ENCODE peak calls at places on chromosomes 16 and 17, in seven cellular contexts. One of them, this sample, is unnamed.

GRCh38 chr17:15782809-15783208 is 50.7 kb downstream of the TBC1D26 start:
- DNase-seq in stomach: peak; percentile 45
- DNase-seq in SK-N-SH: no peak
- DNase-seq in endothelial cell of umbilical vein: peak; percentile 36
- DNase-seq in Panc1: no peak
- DNase-seq in upper lobe of left lung: peak; percentile 50
- DNase-seq in K562: no peak
- DNase-seq in this sample: peak; percentile 59

GRCh38 chr17:42484304-42484703 is 25.6 kb downstream of the ATP6V0A1 start:
- DNase-seq in stomach: no peak
- DNase-seq in SK-N-SH: no peak
- DNase-seq in endothelial cell of umbilical vein: peak; percentile 41
- DNase-seq in Panc1: no peak
- DNase-seq in upper lobe of left lung: no peak
- DNase-seq in K562: no peak
- DNase-seq in this sample: peak; percentile 41

GRCh38 chr16:88851616-88852015 is 5.1 kb downstream of the GALNS start:
- DNase-seq in stomach: no peak
- DNase-seq in SK-N-SH: no peak
- DNase-seq in endothelial cell of umbilical vein: no peak
- DNase-seq in Panc1: no peak
- DNase-seq in upper lobe of left lung: no peak
- DNase-seq in K562: no peak
- DNase-seq in this sample: no peak

GRCh38 chr16:54143934-54144333 is 142.7 kb downstream of the IRX3 start:
- DNase-seq in stomach: no peak
- DNase-seq in SK-N-SH: no peak
- DNase-seq in endothelial cell of umbilical vein: no peak
- DNase-seq in Panc1: no peak
- DNase-seq in upper lobe of left lung: no peak
- DNase-seq in K562: no peak
- DNase-seq in this sample: no peak

GRCh38 chr17:73566905-73567782 is 77.1 kb downstream of the SDK2 start:
- DNase-seq in stomach: no peak
- DNase-seq in SK-N-SH: no peak
- DNase-seq in endothelial cell of umbilical vein: no peak
- DNase-seq in Panc1: no peak
- DNase-seq in upper lobe of left lung: peak; percentile 55
- DNase-seq in K562: no peak
- DNase-seq in this sample: no peak

GRCh38 chr16:58419241-58420012 is 27.2 kb downstream of the GINS3 start:
- DNase-seq in stomach: no peak
- DNase-seq in SK-N-SH: no peak
- DNase-seq in endothelial cell of umbilical vein: no peak
- DNase-seq in Panc1: no peak
- DNase-seq in upper lobe of left lung: no peak
- DNase-seq in K562: no peak
- DNase-seq in this sample: no peak

GRCh38 chr17:77371117-77371887 is 230.5 kb downstream of the SEC14L1 start:
- DNase-seq in stomach: peak; percentile 73
- DNase-seq in SK-N-SH: no peak
- DNase-seq in endothelial cell of umbilical vein: no peak
- DNase-seq in Panc1: no peak
- DNase-seq in upper lobe of left lung: no peak
- DNase-seq in K562: no peak
- DNase-seq in this sample: no peak

GRCh38 chr17:27385626-27386025 is 70.6 kb upstream of the KSR1 start:
- DNase-seq in stomach: no peak
- DNase-seq in SK-N-SH: no peak
- DNase-seq in endothelial cell of umbilical vein: no peak
- DNase-seq in Panc1: no peak
- DNase-seq in upper lobe of left lung: no peak
- DNase-seq in K562: no peak
- DNase-seq in this sample: no peak

GRCh38 chr17:10233157-10233556 is 34.8 kb upstream of the GAS7 start:
- DNase-seq in stomach: no peak
- DNase-seq in SK-N-SH: no peak
- DNase-seq in endothelial cell of umbilical vein: no peak
- DNase-seq in Panc1: no peak
- DNase-seq in upper lobe of left lung: no peak
- DNase-seq in K562: no peak
- DNase-seq in this sample: no peak

GRCh38 chr16:5046914-5047313 is 13.2 kb upstream of the NAGPA start:
- DNase-seq in stomach: no peak
- DNase-seq in SK-N-SH: no peak
- DNase-seq in endothelial cell of umbilical vein: no peak
- DNase-seq in Panc1: no peak
- DNase-seq in upper lobe of left lung: no peak
- DNase-seq in K562: no peak
- DNase-seq in this sample: no peak

GRCh38 chr16:26133401-26133800 is 441.6 kb downstream of the HS3ST4 start:
- DNase-seq in stomach: no peak
- DNase-seq in SK-N-SH: no peak
- DNase-seq in endothelial cell of umbilical vein: no peak
- DNase-seq in Panc1: no peak
- DNase-seq in upper lobe of left lung: no peak
- DNase-seq in K562: no peak
- DNase-seq in this sample: no peak

GRCh38 chr17:19935169-19935568 is 42.5 kb downstream of the AKAP10 start:
- DNase-seq in stomach: no peak
- DNase-seq in SK-N-SH: no peak
- DNase-seq in endothelial cell of umbilical vein: no peak
- DNase-seq in Panc1: no peak
- DNase-seq in upper lobe of left lung: no peak
- DNase-seq in K562: no peak
- DNase-seq in this sample: no peak

GRCh38 chr16:17467923-17468540 is 2.7 kb downstream of the XYLT1 start:
- DNase-seq in stomach: peak; percentile 67
- DNase-seq in SK-N-SH: peak; percentile 80
- DNase-seq in endothelial cell of umbilical vein: no peak
- DNase-seq in Panc1: no peak
- DNase-seq in upper lobe of left lung: peak; percentile 56
- DNase-seq in K562: peak; percentile 32
- DNase-seq in this sample: peak; percentile 80

GRCh38 chr16:47043970-47044684 is 70.7 kb upstream of the DNAJA2 start:
- DNase-seq in stomach: no peak
- DNase-seq in SK-N-SH: no peak
- DNase-seq in endothelial cell of umbilical vein: no peak
- DNase-seq in Panc1: no peak
- DNase-seq in upper lobe of left lung: peak; percentile 34
- DNase-seq in K562: no peak
- DNase-seq in this sample: no peak

GRCh38 chr16:1494129-1494640 is 1.0 kb downstream of the TELO2 start:
- DNase-seq in stomach: peak; percentile 44
- DNase-seq in SK-N-SH: peak; percentile 82
- DNase-seq in endothelial cell of umbilical vein: peak; percentile 77
- DNase-seq in Panc1: no peak
- DNase-seq in upper lobe of left lung: peak; percentile 44
- DNase-seq in K562: peak; percentile 63
- DNase-seq in this sample: peak; percentile 32

GRCh38 chr17:73320601-73321264 is 8.9 kb upstream of the CDC42EP4 start:
- DNase-seq in stomach: no peak
- DNase-seq in SK-N-SH: peak; percentile 54
- DNase-seq in endothelial cell of umbilical vein: no peak
- DNase-seq in Panc1: no peak
- DNase-seq in upper lobe of left lung: no peak
- DNase-seq in K562: no peak
- DNase-seq in this sample: no peak

GRCh38 chr17:9140550-9141422 is 119.5 kb downstream of the NTN1 start:
- DNase-seq in stomach: no peak
- DNase-seq in SK-N-SH: no peak
- DNase-seq in endothelial cell of umbilical vein: no peak
- DNase-seq in Panc1: no peak
- DNase-seq in upper lobe of left lung: no peak
- DNase-seq in K562: no peak
- DNase-seq in this sample: no peak

GRCh38 chr16:90019543-90020259 is 445 bp upstream of the DBNDD1 start:
- DNase-seq in stomach: peak; percentile 40
- DNase-seq in SK-N-SH: peak; percentile 94
- DNase-seq in endothelial cell of umbilical vein: peak; percentile 30
- DNase-seq in Panc1: no peak
- DNase-seq in upper lobe of left lung: peak; percentile 38
- DNase-seq in K562: peak; percentile 71
- DNase-seq in this sample: peak; percentile 62

GRCh38 chr16:78460428-78460827 is 361.0 kb downstream of the WWOX start:
- DNase-seq in stomach: no peak
- DNase-seq in SK-N-SH: no peak
- DNase-seq in endothelial cell of umbilical vein: no peak
- DNase-seq in Panc1: no peak
- DNase-seq in upper lobe of left lung: no peak
- DNase-seq in K562: no peak
- DNase-seq in this sample: no peak

GRCh38 chr17:76270770-76271668 is 5.9 kb downstream of the UBALD2 start:
- DNase-seq in stomach: no peak
- DNase-seq in SK-N-SH: peak; percentile 40
- DNase-seq in endothelial cell of umbilical vein: no peak
- DNase-seq in Panc1: no peak
- DNase-seq in upper lobe of left lung: no peak
- DNase-seq in K562: no peak
- DNase-seq in this sample: no peak

GRCh38 chr17:59406808-59407381 is 75.4 kb downstream of the YPEL2 start:
- DNase-seq in stomach: no peak
- DNase-seq in SK-N-SH: peak; percentile 74
- DNase-seq in endothelial cell of umbilical vein: no peak
- DNase-seq in Panc1: no peak
- DNase-seq in upper lobe of left lung: no peak
- DNase-seq in K562: no peak
- DNase-seq in this sample: no peak

GRCh38 chr16:66251406-66252160 is 114.9 kb upstream of the CDH5 start:
- DNase-seq in stomach: no peak
- DNase-seq in SK-N-SH: no peak
- DNase-seq in endothelial cell of umbilical vein: no peak
- DNase-seq in Panc1: no peak
- DNase-seq in upper lobe of left lung: no peak
- DNase-seq in K562: no peak
- DNase-seq in this sample: no peak

GRCh38 chr17:59754547-59754946 is 47.1 kb downstream of the VMP1 start:
- DNase-seq in stomach: no peak
- DNase-seq in SK-N-SH: no peak
- DNase-seq in endothelial cell of umbilical vein: peak; percentile 90
- DNase-seq in Panc1: peak; percentile 66
- DNase-seq in upper lobe of left lung: no peak
- DNase-seq in K562: peak; percentile 46
- DNase-seq in this sample: no peak

GRCh38 chr17:61720016-61720795 is 129.2 kb upstream of the NACA2 start:
- DNase-seq in stomach: no peak
- DNase-seq in SK-N-SH: no peak
- DNase-seq in endothelial cell of umbilical vein: no peak
- DNase-seq in Panc1: no peak
- DNase-seq in upper lobe of left lung: no peak
- DNase-seq in K562: no peak
- DNase-seq in this sample: no peak

GRCh38 chr16:57358527-57359095 is at the start of gene CCL22:
- DNase-seq in stomach: peak; percentile 26
- DNase-seq in SK-N-SH: no peak
- DNase-seq in endothelial cell of umbilical vein: no peak
- DNase-seq in Panc1: no peak
- DNase-seq in upper lobe of left lung: peak; percentile 40
- DNase-seq in K562: no peak
- DNase-seq in this sample: no peak

GRCh38 chr16:8703693-8704092 is 29.3 kb downstream of the ABAT start:
- DNase-seq in stomach: no peak
- DNase-seq in SK-N-SH: no peak
- DNase-seq in endothelial cell of umbilical vein: no peak
- DNase-seq in Panc1: no peak
- DNase-seq in upper lobe of left lung: no peak
- DNase-seq in K562: no peak
- DNase-seq in this sample: no peak
- TF ChIP-seq POLR2AphosphoS5 in stomach: no peak
- TF ChIP-seq POLR2AphosphoS5 in SK-N-SH: no peak
- TF ChIP-seq POLR2AphosphoS5 in endothelial cell of umbilical vein: no peak
- TF ChIP-seq POLR2AphosphoS5 in Panc1: no peak
- TF ChIP-seq POLR2AphosphoS5 in upper lobe of left lung: no peak
- TF ChIP-seq POLR2AphosphoS5 in K562: no peak
- TF ChIP-seq POLR2AphosphoS5 in this sample: no peak

GRCh38 chr16:67531247-67531646 is 2.6 kb downstream of the RIPOR1 start:
- DNase-seq in stomach: no peak
- DNase-seq in SK-N-SH: no peak
- DNase-seq in endothelial cell of umbilical vein: no peak
- DNase-seq in Panc1: no peak
- DNase-seq in upper lobe of left lung: peak; percentile 70
- DNase-seq in K562: no peak
- DNase-seq in this sample: no peak
- H3K27ac ChIP-seq in stomach: no peak overlapping the region
- H3K27ac ChIP-seq in SK-N-SH: no peak overlapping the region
- H3K27ac ChIP-seq in endothelial cell of umbilical vein: no peak overlapping the region
- H3K27ac ChIP-seq in Panc1: peak overlapping the region; percentile 54
- H3K27ac ChIP-seq in upper lobe of left lung: peak overlapping the region; percentile 90
- H3K27ac ChIP-seq in K562: no peak overlapping the region
- H3K27ac ChIP-seq in this sample: peak overlapping the region; percentile 92

DNA sequence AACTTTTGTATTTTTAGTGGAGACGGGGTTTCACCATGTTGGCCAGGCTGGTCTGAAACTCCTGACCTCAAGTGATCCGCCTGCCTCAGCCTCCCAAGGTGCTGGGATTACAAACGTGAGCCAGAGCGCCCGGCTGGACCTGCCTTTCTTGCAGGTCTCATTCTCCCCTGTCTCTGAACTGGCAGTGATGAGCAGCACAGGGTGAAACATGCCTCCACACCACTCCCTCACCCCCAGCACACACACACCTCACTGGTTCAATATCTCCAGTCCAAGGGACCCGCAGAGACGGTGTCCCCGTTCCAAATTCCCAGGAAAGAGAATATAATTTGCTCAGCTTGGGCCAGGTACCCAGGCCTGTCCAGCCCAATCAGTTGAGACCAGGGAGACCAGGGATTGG is 23.3 kb downstream of the SLC5A11 start:
- DNase-seq in stomach: no peak
- DNase-seq in SK-N-SH: no peak
- DNase-seq in endothelial cell of umbilical vein: no peak
- DNase-seq in Panc1: no peak
- DNase-seq in upper lobe of left lung: no peak
- DNase-seq in K562: no peak
- DNase-seq in this sample: no peak
- TF ChIP-seq POLR2AphosphoS5 in stomach: no peak
- TF ChIP-seq POLR2AphosphoS5 in SK-N-SH: no peak
- TF ChIP-seq POLR2AphosphoS5 in endothelial cell of umbilical vein: no peak
- TF ChIP-seq POLR2AphosphoS5 in Panc1: no peak
- TF ChIP-seq POLR2AphosphoS5 in upper lobe of left lung: no peak
- TF ChIP-seq POLR2AphosphoS5 in K562: no peak
- TF ChIP-seq POLR2AphosphoS5 in this sample: no peak

DNA sequence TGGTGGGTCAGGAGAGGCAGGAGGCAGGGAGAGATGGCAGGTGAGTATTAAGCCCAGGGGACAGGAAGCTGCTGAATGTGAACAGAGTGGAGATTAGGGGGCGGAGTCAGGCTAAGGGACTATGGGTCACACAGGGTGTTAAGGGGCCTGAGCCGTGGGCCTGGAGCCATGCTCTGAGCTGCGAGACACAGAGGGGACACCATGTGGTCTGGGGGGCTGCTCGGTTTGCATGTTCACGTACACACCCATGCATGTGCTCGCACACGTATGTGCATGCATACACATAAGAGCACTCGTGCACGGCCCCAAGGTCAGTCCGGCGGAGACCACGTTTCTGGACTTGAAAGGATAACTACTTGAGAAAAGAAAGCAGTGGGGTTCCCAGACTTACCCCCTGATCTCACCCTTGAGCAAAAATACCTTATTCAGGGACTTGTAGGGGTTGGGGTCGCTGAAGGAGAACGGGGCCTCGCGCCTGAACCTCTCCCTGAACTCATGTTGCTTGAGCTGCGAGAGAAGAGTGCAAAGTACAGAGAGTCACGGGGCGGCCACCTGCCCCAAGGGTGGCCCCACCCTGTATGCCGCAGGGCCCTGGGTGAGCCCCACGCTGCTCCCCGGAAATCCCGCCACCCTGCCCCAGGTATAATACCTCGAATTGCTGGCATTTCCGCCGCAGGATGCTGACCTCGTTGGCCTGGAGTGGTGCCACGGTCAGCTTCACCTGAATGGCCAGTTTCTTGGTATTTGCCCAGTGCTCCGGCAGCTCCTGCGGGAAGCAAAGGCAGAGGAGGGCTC is 50.8 kb downstream of the DNAH17 start:
- DNase-seq in stomach: peak; percentile 30
- DNase-seq in SK-N-SH: no peak
- DNase-seq in endothelial cell of umbilical vein: no peak
- DNase-seq in Panc1: no peak
- DNase-seq in upper lobe of left lung: no peak
- DNase-seq in K562: no peak
- DNase-seq in this sample: no peak
- H3K27ac ChIP-seq in stomach: no peak overlapping the region
- H3K27ac ChIP-seq in SK-N-SH: no peak overlapping the region
- H3K27ac ChIP-seq in endothelial cell of umbilical vein: no peak overlapping the region
- H3K27ac ChIP-seq in Panc1: no peak overlapping the region
- H3K27ac ChIP-seq in upper lobe of left lung: no peak overlapping the region
- H3K27ac ChIP-seq in K562: no peak overlapping the region
- H3K27ac ChIP-seq in this sample: no peak overlapping the region